ENCODE peak calls at places on chromosomes 5 and 9, in four cellular contexts. R, T, P and B are unnamed samples.

GRCh38 chr5:135978212-135978631 is 23.4 kb upstream of the LECT2 start:
- DNase-seq in R (peak), T (peak), P (no peak), B (no peak)

GRCh38 chr9:12681620-12682019 is 11.6 kb upstream of the TYRP1 start:
- DNase-seq in R (no peak), T (peak), P (no peak), B (no peak)

GRCh38 chr5:169344629-169345028 is 43.7 kb upstream of the SLIT3 start:
- DNase-seq in R (no peak), T (peak), P (no peak), B (no peak)

GRCh38 chr5:87853541-87853940 is 415.1 kb downstream of the TMEM161B start:
- DNase-seq in R (no peak), T (peak), P (no peak), B (no peak)

GRCh38 chr9:33752130-33752637 is 43.2 kb upstream of the PRSS3 start:
- DNase-seq in R (no peak), T (no peak), P (no peak), B (no peak)

GRCh38 chr5:115419794-115420585 is 123.5 kb upstream of the CCDC112 start:
- DNase-seq in R (no peak), T (peak), P (no peak), B (no peak)

GRCh38 chr5:67192719-67193464 is 3.7 kb downstream of the CD180 start:
- DNase-seq in R (no peak), T (peak), P (no peak), B (no peak)

GRCh38 chr5:73496984-73497457 is 1.2 kb upstream of the BTF3 start:
- DNase-seq in R (no peak), T (peak), P (peak), B (no peak)

GRCh38 chr9:6829027-6829426 is 71.3 kb downstream of the KDM4C start:
- DNase-seq in R (no peak), T (no peak), P (peak), B (no peak)
- TF ChIP-seq CTCF in R (peak), T (peak), P (peak), B (no peak)

DNA sequence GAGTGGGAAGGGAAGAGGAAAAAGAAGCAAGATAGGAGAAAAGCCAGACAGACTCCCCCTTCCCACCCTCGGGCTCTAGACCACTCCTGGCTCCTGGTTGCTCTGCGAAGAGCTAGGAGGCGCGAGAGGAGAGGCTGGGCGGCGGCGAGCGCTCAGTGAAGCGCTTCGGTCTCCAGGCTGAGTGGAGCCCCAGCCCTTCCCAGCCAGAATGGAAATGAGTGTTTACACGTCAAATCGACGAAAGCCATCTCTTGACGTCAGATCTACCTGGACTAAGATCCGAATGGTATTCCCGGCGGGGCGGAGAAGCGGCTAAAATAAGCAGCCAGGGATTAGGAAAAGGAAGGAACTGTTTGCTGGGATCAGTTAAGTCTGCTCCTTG is at the start of gene PCSK1:
- DNase-seq in R (peak), T (peak), P (peak), B (no peak)
- TF ChIP-seq CTCF in R (no peak), T (no peak), P (no peak), B (no peak)

DNA sequence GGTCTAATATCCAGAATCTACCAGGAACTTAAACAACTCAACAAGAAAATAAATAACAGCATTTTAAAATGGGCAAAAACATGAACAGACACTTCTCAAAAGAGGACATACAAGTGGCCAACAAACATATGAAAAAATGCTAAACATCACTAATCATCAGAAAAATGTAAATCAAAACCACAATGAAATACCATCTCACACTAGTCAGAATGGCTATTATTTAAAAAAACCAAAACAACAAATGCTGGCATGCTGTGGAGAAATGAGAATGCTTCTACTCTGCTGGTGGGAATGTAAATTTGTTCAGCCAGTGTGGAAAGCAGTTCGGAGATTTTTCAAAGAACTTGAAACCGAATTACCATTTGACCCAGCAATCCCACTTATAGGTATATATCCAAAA is 63.1 kb downstream of the ADAMTS6 start:
- DNase-seq in R (no peak), T (peak), P (no peak), B (no peak)
- TF ChIP-seq CTCF in R (no peak), T (no peak), P (no peak), B (no peak)

GRCh38 chr5:97071101-97071500 is 71.3 kb downstream of the LIX1 start:
- DNase-seq in R (no peak), T (peak), P (no peak), B (no peak)
- TF ChIP-seq CTCF in R (no peak), T (no peak), P (no peak), B (no peak)

GRCh38 chr5:54329731-54330709 is 19.6 kb upstream of the ARL15 start:
- DNase-seq in R (no peak), T (peak), P (no peak), B (no peak)
- TF ChIP-seq CTCF in R (peak), T (no peak), P (no peak), B (no peak)

DNA sequence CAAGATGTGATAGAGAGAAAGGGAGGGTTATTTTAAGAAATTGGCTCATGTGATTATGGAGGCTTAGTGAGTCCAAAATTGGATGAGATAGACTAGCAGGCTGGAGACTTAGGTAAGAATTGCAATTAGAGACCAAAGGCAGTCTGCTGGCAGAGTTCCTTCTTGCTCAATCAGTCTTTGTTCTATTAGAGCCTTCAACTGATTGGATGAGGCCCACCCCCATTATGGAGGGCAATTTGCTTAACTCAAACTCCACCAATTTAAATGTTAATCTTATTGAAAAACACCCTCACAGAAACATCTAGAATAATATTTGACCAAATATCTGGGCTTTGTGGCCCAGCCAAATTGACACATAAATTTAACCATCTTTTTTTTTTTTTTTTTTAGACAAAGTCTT is 23.9 kb upstream of the TPD52L3 start:
- DNase-seq in R (no peak), T (no peak), P (no peak), B (no peak)
- TF ChIP-seq CTCF in R (no peak), T (no peak), P (no peak), B (no peak)

GRCh38 chr9:134955156-134955555 is 37.4 kb upstream of the FCN1 start:
- DNase-seq in R (no peak), T (no peak), P (no peak), B (no peak)
- TF ChIP-seq CTCF in R (no peak), T (no peak), P (no peak), B (no peak)